ENCODE peak calls at places on chromosomes 6 and 20, in seven cellular contexts. O is epithelial cell of prostate; Y is AG09319; X is T follicular helper cell; R is naive thymus-derived CD8-positive, alpha-beta T cell; Q is cerebellum; E is NCI-H1105. D is an unnamed sample.

GRCh38 chr6:78868124-78868523 is 773 bp downstream of the IRAK1BP1 start:
- DNase-seq in O (no peak), Q (peak), E (no peak), X (no peak), Y (no peak), R (no peak), D (no peak)

GRCh38 chr6:35694462-35694861 is 5.7 kb upstream of the FKBP5 start:
- DNase-seq in Y (no peak), E (no peak), Q (no peak), X (no peak), R (no peak), O (no peak), D (no peak)

GRCh38 chr20:23048283-23049200 is 930 bp downstream of the THBD start:
- DNase-seq in Q (no peak), O (no peak), R (no peak), Y (no peak), X (no peak), E (no peak), D (no peak)

GRCh38 chr20:61354501-61354900 is 102.4 kb downstream of the CDH4 start:
- DNase-seq in Y (no peak), R (no peak), E (no peak), O (no peak), Q (no peak), X (no peak), D (no peak)

GRCh38 chr20:12928358-12928754 is 80.4 kb upstream of the SPTLC3 start:
- DNase-seq in X (no peak), R (no peak), Y (no peak), Q (no peak), O (no peak), E (no peak), D (no peak)

GRCh38 chr6:74598473-74599393 is 607.1 kb downstream of the COL12A1 start:
- DNase-seq in O (peak), X (no peak), Y (no peak), E (no peak), R (no peak), Q (no peak), D (no peak)

GRCh38 chr20:57657537-57658446 is 37.6 kb upstream of the ZBP1 start:
- DNase-seq in O (peak), X (peak), E (peak), R (peak), Q (no peak), Y (no peak), D (no peak)

GRCh38 chr20:48301189-48301588 is 515.9 kb upstream of the SULF2 start:
- DNase-seq in Q (no peak), R (no peak), O (no peak), X (no peak), Y (no peak), E (no peak), D (no peak)

GRCh38 chr20:49400410-49400809 is 82.1 kb downstream of the KCNB1 start:
- DNase-seq in X (no peak), Q (no peak), E (no peak), O (no peak), Y (no peak), R (no peak), D (no peak)

GRCh38 chr6:33419580-33420492 is at the start of gene SYNGAP1:
- DNase-seq in X (no peak), E (no peak), O (no peak), Y (peak), R (no peak), Q (peak), D (no peak)

GRCh38 chr6:14658909-14659561 is 541.5 kb downstream of the CD83 start:
- DNase-seq in Q (no peak), O (no peak), Y (no peak), X (no peak), R (no peak), E (no peak), D (no peak)

GRCh38 chr20:59835448-59836395 is 97.7 kb downstream of the SYCP2 start:
- DNase-seq in E (peak), R (no peak), X (no peak), Q (peak), Y (no peak), O (no peak), D (no peak)

GRCh38 chr20:481167-481566 is 18.8 kb upstream of the TBC1D20 start:
- DNase-seq in R (no peak), O (no peak), X (no peak), E (no peak), Q (no peak), Y (no peak), D (no peak)

GRCh38 chr6:42423244-42423643 is 28.5 kb downstream of the TRERF1 start:
- DNase-seq in Y (no peak), E (no peak), O (no peak), Q (no peak), R (no peak), X (no peak), D (no peak)

GRCh38 chr20:63968136-63968927 is 1.4 kb downstream of the ZNF512B start:
- DNase-seq in O (no peak), Q (no peak), E (no peak), R (no peak), X (no peak), Y (no peak), D (no peak)

GRCh38 chr20:34736106-34736505 is 32.0 kb downstream of the TP53INP2 start:
- DNase-seq in Q (peak), E (no peak), R (no peak), O (no peak), X (no peak), Y (no peak), D (no peak)

GRCh38 chr6:5260661-5261544 is at the start of the genes FARS2 and LYRM4:
- DNase-seq in X (peak), E (peak), O (no peak), R (peak), Y (peak), Q (peak), D (peak)

GRCh38 chr6:120056085-120056484 is 706.5 kb upstream of the MAN1A1 start:
- DNase-seq in Y (no peak), Q (no peak), O (no peak), X (no peak), R (no peak), E (no peak), D (no peak)

D was measured in T-helper 17 cell.